ENCODE peak calls at places on chromosomes 12 and 14, in nine cellular contexts. N, R, Q, A, P, Z, V, H and S are unnamed samples.

GRCh38 chr14:22095845-22096510 is 422.4 kb upstream of the OR4E1 start:
- DNase-seq in N (no peak), R (peak), Q (no peak), A (no peak), P (no peak), Z (no peak), V (no peak), H (no peak), S (no peak)

GRCh38 chr14:77027538-77028383 is 747 bp downstream of the IRF2BPL start:
- DNase-seq in N (peak), R (peak), Q (peak), A (peak), P (peak), Z (peak), V (peak), H (peak), S (peak)

GRCh38 chr12:2248087-2248900 is 195.5 kb downstream of the CACNA1C start:
- DNase-seq in N (no peak), R (no peak), Q (no peak), A (no peak), P (no peak), Z (no peak), V (peak), H (no peak), S (no peak)

GRCh38 chr14:23636317-23637211 is at the start of gene DHRS2:
- DNase-seq in N (no peak), R (no peak), Q (no peak), A (no peak), P (no peak), Z (no peak), V (no peak), H (no peak), S (no peak)

GRCh38 chr14:31596691-31597090 is 35.5 kb downstream of the NUBPL start:
- DNase-seq in N (no peak), R (no peak), Q (no peak), A (no peak), P (no peak), Z (no peak), V (no peak), H (no peak), S (no peak)

GRCh38 chr14:69614592-69614991 is 3.2 kb downstream of the SUSD6 start:
- DNase-seq in N (no peak), R (no peak), Q (no peak), A (no peak), P (no peak), Z (no peak), V (peak), H (no peak), S (no peak)

GRCh38 chr14:33376510-33376909 is 437.8 kb downstream of the NPAS3 start:
- DNase-seq in N (no peak), R (no peak), Q (no peak), A (no peak), P (no peak), Z (no peak), V (no peak), H (no peak), S (no peak)

GRCh38 chr12:102441077-102441596 is 39.2 kb downstream of the IGF1 start:
- DNase-seq in N (no peak), R (peak), Q (no peak), A (no peak), P (no peak), Z (no peak), V (no peak), H (no peak), S (no peak)

GRCh38 chr12:53102883-53103807 is at the start of gene SOAT2:
- DNase-seq in N (no peak), R (peak), Q (no peak), A (no peak), P (no peak), Z (no peak), V (peak), H (peak), S (peak)

GRCh38 chr12:69068431-69068830 is 135.5 kb upstream of the CPM start:
- DNase-seq in N (peak), R (no peak), Q (no peak), A (no peak), P (no peak), Z (peak), V (no peak), H (no peak), S (no peak)

GRCh38 chr12:64561302-64561651 is 49.0 kb upstream of the RASSF3 start:
- DNase-seq in N (no peak), R (no peak), Q (no peak), A (no peak), P (no peak), Z (no peak), V (no peak), H (no peak), S (no peak)

GRCh38 chr12:17866802-17867201 is 223.2 kb downstream of the RERGL start:
- DNase-seq in N (no peak), R (no peak), Q (no peak), A (no peak), P (no peak), Z (no peak), V (no peak), H (no peak), S (no peak)